ENCODE peak calls at places on chromosome 11, in eight cellular contexts. S, E, H, R, T, Q, Y and Z are unnamed samples.

GRCh38 chr11:13667245-13667644 is 1.2 kb upstream of the FAR1 start:
- DNase-seq in S (no peak), E (peak), H (no peak), R (peak), T (no peak), Q (no peak), Y (no peak), Z (no peak)

GRCh38 chr11:33936745-33937612 is 45.1 kb upstream of the LMO2 start:
- DNase-seq in S (peak), E (no peak), H (peak), R (peak), T (no peak), Q (no peak), Y (peak), Z (no peak)

GRCh38 chr11:46554205-46555162 is 39.3 kb downstream of the AMBRA1 start:
- DNase-seq in S (no peak), E (no peak), H (peak), R (peak), T (no peak), Q (no peak), Y (peak), Z (no peak)

GRCh38 chr11:71240865-71241691 is 11.3 kb downstream of the SHANK2 start:
- DNase-seq in S (peak), E (no peak), H (peak), R (peak), T (no peak), Q (no peak), Y (peak), Z (peak)

GRCh38 chr11:102513869-102514268 is 16.7 kb downstream of the MMP7 start:
- DNase-seq in S (no peak), E (no peak), H (no peak), R (peak), T (no peak), Q (no peak), Y (no peak), Z (no peak)

GRCh38 chr11:100932474-100933100 is 197.0 kb downstream of the PGR start:
- DNase-seq in S (no peak), E (peak), H (no peak), R (peak), T (no peak), Q (no peak), Y (peak), Z (no peak)

GRCh38 chr11:125939081-125939521 is 6.7 kb upstream of the VSIG10L2 start:
- DNase-seq in S (no peak), E (no peak), H (no peak), R (no peak), T (no peak), Q (no peak), Y (no peak), Z (no peak)

GRCh38 chr11:64694821-64695365 is 28.1 kb downstream of the NRXN2 start:
- DNase-seq in S (no peak), E (peak), H (no peak), R (no peak), T (no peak), Q (no peak), Y (no peak), Z (no peak)